ENCODE peak calls at places on chromosomes 4 and X, in five cellular contexts. J is SK-N-SH, T is KG1, X is PC-3, E is heart left ventricle. A is an unnamed sample.

GRCh38 chr4:185651137-185651677 is 115.9 kb upstream of the PDLIM3 start:
- DNase-seq in J (no peak), T (no peak), X (no peak), E (no peak), A (peak)

GRCh38 chrX:40418413-40419195 is 162.2 kb upstream of the ATP6AP2 start:
- DNase-seq in J (no peak), T (peak), X (peak), E (no peak), A (no peak)

GRCh38 chr4:82594466-82594865 is 32.7 kb upstream of the TMEM150C start:
- DNase-seq in J (no peak), T (no peak), X (no peak), E (no peak), A (no peak)

GRCh38 chrX:136687457-136687856 is 39.5 kb downstream of the CD40LG start:
- DNase-seq in J (no peak), T (no peak), X (no peak), E (no peak), A (no peak)

GRCh38 chrX:10859353-10859752 is 239.0 kb upstream of the MID1 start:
- DNase-seq in J (no peak), T (no peak), X (no peak), E (no peak), A (no peak)

GRCh38 chr4:37639551-37640293 is 46.5 kb downstream of the RELL1 start:
- DNase-seq in J (no peak), T (no peak), X (no peak), E (no peak), A (no peak)

GRCh38 chr4:37445023-37445422 is 200.5 kb downstream of the NWD2 start:
- DNase-seq in J (no peak), T (no peak), X (no peak), E (no peak), A (no peak)

GRCh38 chr4:67861513-67861912 is 22.3 kb downstream of the TMPRSS11D start:
- DNase-seq in J (no peak), T (no peak), X (no peak), E (no peak), A (no peak)

GRCh38 chr4:134935320-134935719 is 733.7 kb upstream of the PABPC4L start:
- DNase-seq in J (peak), T (no peak), X (peak), E (no peak), A (peak)

GRCh38 chr4:169723207-169723606 is 34.5 kb downstream of the HPF1 start:
- DNase-seq in J (peak), T (no peak), X (peak), E (no peak), A (peak)

GRCh38 chrX:124960454-124960853 is 359.2 kb upstream of the TEX13C start:
- DNase-seq in J (no peak), T (no peak), X (no peak), E (no peak), A (no peak)

GRCh38 chr4:39255916-39256315 is 73.6 kb downstream of the WDR19 start:
- DNase-seq in J (no peak), T (no peak), X (no peak), E (no peak), A (no peak)

GRCh38 chr4:94285666-94286065 is 57.0 kb downstream of the HPGDS start:
- DNase-seq in J (no peak), T (no peak), X (no peak), E (no peak), A (no peak)

GRCh38 chr4:125484912-125485311 is 170.2 kb downstream of the FAT4 start:
- DNase-seq in J (no peak), T (no peak), X (no peak), E (no peak), A (no peak)

GRCh38 chr4:179750374-179750773 is 2308.1 kb upstream of the AGA start:
- DNase-seq in J (no peak), T (no peak), X (no peak), E (no peak), A (no peak)

GRCh38 chrX:153782324-153782723 is 1.5 kb downstream of the SRPK3 start:
- DNase-seq in J (no peak), T (no peak), X (no peak), E (no peak), A (peak)

GRCh38 chrX:534804-535203 is 95.8 kb upstream of the SHOX start:
- DNase-seq in J (no peak), T (no peak), X (no peak), E (no peak), A (no peak)

GRCh38 chr4:80010316-80010715 is 62.7 kb downstream of the ANTXR2 start:
- DNase-seq in J (no peak), T (no peak), X (no peak), E (no peak), A (no peak)

GRCh38 chr4:20192754-20193521 is 58.8 kb upstream of the SLIT2 start:
- DNase-seq in J (no peak), T (no peak), X (peak), E (no peak), A (no peak)

GRCh38 chr4:102344520-102344954 is 745 bp downstream of the SLC39A8 start:
- DNase-seq in J (peak), T (no peak), X (peak), E (peak), A (peak)

GRCh38 chr4:185839204-185839712 is 27.3 kb upstream of the SORBS2 start:
- DNase-seq in J (no peak), T (no peak), X (peak), E (peak), A (peak)

GRCh38 chr4:127131527-127131926 is 501.2 kb upstream of the INTU start:
- DNase-seq in J (no peak), T (no peak), X (no peak), E (no peak), A (no peak)

GRCh38 chrX:16577483-16578029 is 72.4 kb upstream of the S100G start:
- DNase-seq in J (no peak), T (no peak), X (no peak), E (no peak), A (peak)

GRCh38 chr4:20464381-20464780 is 212.7 kb downstream of the SLIT2 start:
- DNase-seq in J (no peak), T (no peak), X (peak), E (no peak), A (no peak)